ENCODE peak calls at places on chromosomes 1 and 21, in six cellular contexts. One of them, this sample, is unnamed.

GRCh38 chr1:40766560-40766959 is 17.0 kb upstream of the KCNQ4 start:
- DNase-seq in mesendoderm: no peak
- DNase-seq in H9: no peak
- DNase-seq in neuronal stem cell: no peak
- DNase-seq in IMR-90: no peak
- DNase-seq in mesenchymal stem cell: no peak
- DNase-seq in this sample: no peak

GRCh38 chr1:234926574-234927311 is 201.9 kb downstream of the TOMM20 start:
- DNase-seq in mesendoderm: no peak
- DNase-seq in H9: peak; percentile 18
- DNase-seq in neuronal stem cell: no peak
- DNase-seq in IMR-90: no peak
- DNase-seq in mesenchymal stem cell: peak; percentile 23
- DNase-seq in this sample: peak; percentile 26

GRCh38 chr1:150979723-150980056 is 2.4 kb upstream of the ANXA9 start:
- DNase-seq in mesendoderm: no peak
- DNase-seq in H9: no peak
- DNase-seq in neuronal stem cell: no peak
- DNase-seq in IMR-90: no peak
- DNase-seq in mesenchymal stem cell: no peak
- DNase-seq in this sample: no peak

GRCh38 chr1:224273651-224274050 is 56.3 kb downstream of the NVL start:
- DNase-seq in mesendoderm: no peak
- DNase-seq in H9: no peak
- DNase-seq in neuronal stem cell: no peak
- DNase-seq in IMR-90: peak; percentile 87
- DNase-seq in mesenchymal stem cell: peak; percentile 75
- DNase-seq in this sample: peak; percentile 72

GRCh38 chr21:41168391-41169257 is 664 bp downstream of the BACE2 start:
- DNase-seq in mesendoderm: peak; percentile 55
- DNase-seq in H9: peak; percentile 51
- DNase-seq in neuronal stem cell: peak; percentile 29
- DNase-seq in IMR-90: peak; percentile 68
- DNase-seq in mesenchymal stem cell: no peak
- DNase-seq in this sample: peak; percentile 33

GRCh38 chr1:45306319-45306718 is 20.4 kb upstream of the HPDL start:
- DNase-seq in mesendoderm: no peak
- DNase-seq in H9: no peak
- DNase-seq in neuronal stem cell: no peak
- DNase-seq in IMR-90: peak; percentile 60
- DNase-seq in mesenchymal stem cell: no peak
- DNase-seq in this sample: no peak

GRCh38 chr1:55369474-55369873 is 154.3 kb upstream of the USP24 start:
- DNase-seq in mesendoderm: no peak
- DNase-seq in H9: no peak
- DNase-seq in neuronal stem cell: no peak
- DNase-seq in IMR-90: peak; percentile 57
- DNase-seq in mesenchymal stem cell: peak; percentile 9
- DNase-seq in this sample: no peak

GRCh38 chr1:185373813-185374524 is 56.9 kb upstream of the IVNS1ABP start:
- DNase-seq in mesendoderm: no peak
- DNase-seq in H9: no peak
- DNase-seq in neuronal stem cell: no peak
- DNase-seq in IMR-90: peak; percentile 36
- DNase-seq in mesenchymal stem cell: peak; percentile 52
- DNase-seq in this sample: peak; percentile 18

GRCh38 chr1:88956003-88956402 is 36.4 kb downstream of the KYAT3 start:
- DNase-seq in mesendoderm: no peak
- DNase-seq in H9: no peak
- DNase-seq in neuronal stem cell: no peak
- DNase-seq in IMR-90: no peak
- DNase-seq in mesenchymal stem cell: no peak
- DNase-seq in this sample: no peak

GRCh38 chr1:6401673-6402072 is 8.1 kb upstream of the ACOT7 start:
- DNase-seq in mesendoderm: no peak
- DNase-seq in H9: no peak
- DNase-seq in neuronal stem cell: no peak
- DNase-seq in IMR-90: no peak
- DNase-seq in mesenchymal stem cell: no peak
- DNase-seq in this sample: no peak

GRCh38 chr1:6399294-6399693 is 5.7 kb upstream of the ACOT7 start:
- DNase-seq in mesendoderm: no peak
- DNase-seq in H9: no peak
- DNase-seq in neuronal stem cell: no peak
- DNase-seq in IMR-90: no peak
- DNase-seq in mesenchymal stem cell: no peak
- DNase-seq in this sample: no peak

GRCh38 chr1:6396998-6397397 is 3.4 kb upstream of the ACOT7 start:
- DNase-seq in mesendoderm: no peak
- DNase-seq in H9: no peak
- DNase-seq in neuronal stem cell: no peak
- DNase-seq in IMR-90: no peak
- DNase-seq in mesenchymal stem cell: no peak
- DNase-seq in this sample: no peak

GRCh38 chr1:6393400-6394187 is at the start of gene ACOT7:
- DNase-seq in mesendoderm: peak; percentile 95
- DNase-seq in H9: peak; percentile 90
- DNase-seq in neuronal stem cell: peak; percentile 90
- DNase-seq in IMR-90: peak; percentile 78
- DNase-seq in mesenchymal stem cell: peak; percentile 91
- DNase-seq in this sample: peak; percentile 96

GRCh38 chr1:6397844-6398243 is 4.3 kb upstream of the ACOT7 start:
- DNase-seq in mesendoderm: no peak
- DNase-seq in H9: no peak
- DNase-seq in neuronal stem cell: no peak
- DNase-seq in IMR-90: no peak
- DNase-seq in mesenchymal stem cell: no peak
- DNase-seq in this sample: no peak
- H3K23ac ChIP-seq in mesendoderm: no peak overlapping the region
- H3K23ac ChIP-seq in H9: no peak overlapping the region
- H3K23ac ChIP-seq in neuronal stem cell: no peak overlapping the region
- H3K23ac ChIP-seq in IMR-90: no peak overlapping the region
- H3K23ac ChIP-seq in mesenchymal stem cell: no peak overlapping the region
- H3K23ac ChIP-seq in this sample: no peak overlapping the region

DNA sequence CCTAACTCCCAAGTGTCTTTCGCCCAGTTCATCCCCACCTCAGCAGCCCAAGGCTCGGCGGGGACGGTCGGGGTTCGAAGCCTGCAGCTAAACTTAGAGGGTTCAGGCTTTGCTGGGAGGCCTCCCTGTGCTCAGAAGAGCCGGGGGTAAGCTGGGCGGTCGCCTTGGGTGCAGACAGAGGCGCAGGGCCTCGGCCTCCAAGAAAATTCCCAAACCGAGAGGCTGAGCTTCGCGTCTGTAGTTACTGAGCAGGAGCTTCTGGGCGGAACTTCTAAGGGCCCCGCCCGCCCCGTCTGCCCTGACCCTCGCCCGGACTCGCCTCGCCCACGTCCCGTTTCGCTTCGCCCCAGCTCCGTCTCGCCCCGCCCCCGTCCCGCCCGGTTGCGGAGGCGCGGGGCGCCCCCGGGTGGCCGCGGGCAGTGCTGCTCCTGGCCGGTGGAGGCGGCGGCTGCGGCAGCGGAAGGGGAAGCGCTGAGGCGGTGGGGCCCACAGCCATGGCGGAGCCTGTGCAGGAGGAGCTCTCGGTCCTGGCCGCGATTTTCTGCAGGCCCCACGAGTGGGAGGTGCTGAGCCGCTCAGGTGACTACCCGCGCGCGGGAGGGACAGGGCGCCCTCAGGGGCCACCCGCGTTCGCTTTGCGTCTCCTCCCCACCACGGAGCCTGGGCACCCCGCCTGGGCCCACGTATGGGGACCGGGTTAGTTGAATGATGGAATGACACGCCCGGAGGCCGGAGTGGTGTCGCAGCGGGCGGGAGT is at the start of gene RWDD3:
- DNase-seq in mesendoderm: peak; percentile 95
- DNase-seq in H9: peak; percentile 94
- DNase-seq in neuronal stem cell: peak; percentile 88
- DNase-seq in IMR-90: peak; percentile 82
- DNase-seq in mesenchymal stem cell: peak; percentile 88
- DNase-seq in this sample: peak; percentile 90
- H3K23ac ChIP-seq in mesendoderm: peak within 1 kb of the TSS; percentile 95
- H3K23ac ChIP-seq in H9: no peak within 1 kb of the TSS
- H3K23ac ChIP-seq in neuronal stem cell: peak within 1 kb of the TSS; percentile 96
- H3K23ac ChIP-seq in IMR-90: peak within 1 kb of the TSS; percentile 84
- H3K23ac ChIP-seq in mesenchymal stem cell: no peak within 1 kb of the TSS
- H3K23ac ChIP-seq in this sample: no peak within 1 kb of the TSS

DNA sequence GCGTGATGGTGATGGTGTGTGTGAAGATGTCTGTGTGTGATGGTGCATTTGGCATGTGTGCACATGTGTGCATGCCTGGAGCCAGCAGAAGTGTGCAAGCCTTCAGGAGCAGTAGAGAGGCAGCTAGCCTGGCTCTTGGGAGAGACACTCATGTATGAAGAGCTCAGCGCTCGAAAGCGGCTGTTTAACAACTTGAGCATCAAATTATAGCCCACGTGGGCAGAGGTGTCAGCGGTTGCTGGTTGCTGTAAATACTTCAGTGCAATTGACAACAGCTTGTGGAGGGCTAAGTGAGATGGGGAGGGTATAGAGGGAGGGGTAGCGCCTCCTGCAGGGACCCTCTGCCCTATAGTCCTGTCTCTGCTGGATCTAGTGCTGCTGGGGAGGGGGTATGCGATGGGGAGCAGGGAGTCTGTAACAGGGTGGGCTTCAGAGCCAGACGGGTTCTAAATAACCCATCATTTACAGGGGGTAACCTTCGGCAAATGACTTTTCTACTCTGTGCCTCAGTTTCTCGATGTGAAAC is 21.5 kb downstream of the FOXD2 start:
- DNase-seq in mesendoderm: no peak
- DNase-seq in H9: no peak
- DNase-seq in neuronal stem cell: no peak
- DNase-seq in IMR-90: no peak
- DNase-seq in mesenchymal stem cell: no peak
- DNase-seq in this sample: no peak
- H3K23ac ChIP-seq in mesendoderm: no peak overlapping the region
- H3K23ac ChIP-seq in H9: no peak overlapping the region
- H3K23ac ChIP-seq in neuronal stem cell: no peak overlapping the region
- H3K23ac ChIP-seq in IMR-90: no peak overlapping the region
- H3K23ac ChIP-seq in mesenchymal stem cell: no peak overlapping the region
- H3K23ac ChIP-seq in this sample: no peak overlapping the region

GRCh38 chr1:212284744-212285684 is at the start of gene PPP2R5A:
- DNase-seq in mesendoderm: peak; percentile 100
- DNase-seq in H9: peak; percentile 99
- DNase-seq in neuronal stem cell: peak; percentile 98
- DNase-seq in IMR-90: peak; percentile 99
- DNase-seq in mesenchymal stem cell: peak; percentile 99
- DNase-seq in this sample: peak; percentile 99
- H3K23ac ChIP-seq in mesendoderm: peak within 1 kb of the TSS; percentile 20
- H3K23ac ChIP-seq in H9: no peak within 1 kb of the TSS
- H3K23ac ChIP-seq in neuronal stem cell: peak within 1 kb of the TSS; percentile 93
- H3K23ac ChIP-seq in IMR-90: peak within 1 kb of the TSS; percentile 34
- H3K23ac ChIP-seq in mesenchymal stem cell: peak within 1 kb of the TSS; percentile 94
- H3K23ac ChIP-seq in this sample: no peak within 1 kb of the TSS

DNA sequence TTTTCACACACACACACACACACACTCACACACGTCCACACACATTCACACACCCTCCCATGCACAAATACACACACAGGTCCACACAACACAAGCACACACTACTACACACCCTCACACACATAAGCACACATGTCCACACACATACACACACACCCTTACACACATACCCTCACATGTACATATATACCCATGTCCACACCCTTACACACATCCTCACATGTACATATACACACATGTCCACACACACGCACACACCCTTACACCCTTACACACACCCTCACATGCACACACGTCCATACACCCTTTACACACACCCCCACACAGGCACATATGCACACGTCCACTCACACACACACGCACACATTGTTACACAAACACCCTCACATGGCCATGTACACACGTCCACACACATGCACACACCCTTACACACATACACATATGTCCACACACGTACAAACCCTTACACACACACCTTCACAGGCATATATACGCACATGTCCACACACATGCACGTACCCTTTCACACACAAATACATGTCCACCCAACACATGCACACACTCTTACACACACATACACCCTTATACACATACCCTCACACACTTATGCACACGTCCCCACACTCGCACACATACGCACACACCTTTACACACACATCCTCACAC is 50.7 kb downstream of the RGS7 start:
- DNase-seq in mesendoderm: no peak
- DNase-seq in H9: no peak
- DNase-seq in neuronal stem cell: no peak
- DNase-seq in IMR-90: no peak
- DNase-seq in mesenchymal stem cell: no peak
- DNase-seq in this sample: no peak
- H3K23ac ChIP-seq in mesendoderm: no peak overlapping the region
- H3K23ac ChIP-seq in H9: no peak overlapping the region
- H3K23ac ChIP-seq in neuronal stem cell: no peak overlapping the region
- H3K23ac ChIP-seq in IMR-90: no peak overlapping the region
- H3K23ac ChIP-seq in mesenchymal stem cell: no peak overlapping the region
- H3K23ac ChIP-seq in this sample: peak overlapping the region; percentile 66

GRCh38 chr1:76713535-76713934 is 153.7 kb upstream of the ST6GALNAC5 start:
- DNase-seq in mesendoderm: no peak
- DNase-seq in H9: no peak
- DNase-seq in neuronal stem cell: no peak
- DNase-seq in IMR-90: no peak
- DNase-seq in mesenchymal stem cell: no peak
- DNase-seq in this sample: no peak
- H3K23ac ChIP-seq in mesendoderm: no peak overlapping the region
- H3K23ac ChIP-seq in H9: no peak overlapping the region
- H3K23ac ChIP-seq in neuronal stem cell: no peak overlapping the region
- H3K23ac ChIP-seq in IMR-90: no peak overlapping the region
- H3K23ac ChIP-seq in mesenchymal stem cell: no peak overlapping the region
- H3K23ac ChIP-seq in this sample: no peak overlapping the region

GRCh38 chr21:23438081-23438480 is 2169.2 kb downstream of the MRPL39 start:
- DNase-seq in mesendoderm: no peak
- DNase-seq in H9: no peak
- DNase-seq in neuronal stem cell: no peak
- DNase-seq in IMR-90: no peak
- DNase-seq in mesenchymal stem cell: no peak
- DNase-seq in this sample: no peak
- H3K23ac ChIP-seq in mesendoderm: no peak overlapping the region
- H3K23ac ChIP-seq in H9: no peak overlapping the region
- H3K23ac ChIP-seq in neuronal stem cell: no peak overlapping the region
- H3K23ac ChIP-seq in IMR-90: no peak overlapping the region
- H3K23ac ChIP-seq in mesenchymal stem cell: no peak overlapping the region
- H3K23ac ChIP-seq in this sample: no peak overlapping the region

GRCh38 chr1:214229736-214230135 is 51.2 kb upstream of the SMYD2 start:
- DNase-seq in mesendoderm: no peak
- DNase-seq in H9: no peak
- DNase-seq in neuronal stem cell: no peak
- DNase-seq in IMR-90: no peak
- DNase-seq in mesenchymal stem cell: no peak
- DNase-seq in this sample: no peak
- H3K23ac ChIP-seq in mesendoderm: no peak overlapping the region
- H3K23ac ChIP-seq in H9: no peak overlapping the region
- H3K23ac ChIP-seq in neuronal stem cell: no peak overlapping the region
- H3K23ac ChIP-seq in IMR-90: no peak overlapping the region
- H3K23ac ChIP-seq in mesenchymal stem cell: no peak overlapping the region
- H3K23ac ChIP-seq in this sample: no peak overlapping the region

DNA sequence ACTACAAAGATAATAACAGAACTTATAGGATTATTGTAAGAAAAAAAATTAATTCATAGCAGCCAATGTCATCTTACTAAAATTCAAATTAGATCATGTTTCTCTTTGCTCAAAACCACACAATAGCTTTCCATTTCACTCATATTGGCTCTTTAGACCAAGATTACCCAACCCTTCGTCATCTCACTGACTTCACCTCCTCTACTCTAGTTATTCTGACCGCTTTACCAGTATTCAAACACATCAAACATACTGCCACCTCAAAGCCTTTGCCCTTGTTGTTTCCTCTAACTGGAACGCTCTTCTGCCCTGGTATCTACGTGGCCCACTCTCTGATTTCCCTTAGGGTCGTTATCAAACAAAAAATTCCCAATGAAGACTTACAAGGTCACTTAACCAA is 1.7 kb downstream of the ANGPTL3 start:
- DNase-seq in mesendoderm: no peak
- DNase-seq in H9: no peak
- DNase-seq in neuronal stem cell: no peak
- DNase-seq in IMR-90: peak; percentile 47
- DNase-seq in mesenchymal stem cell: no peak
- DNase-seq in this sample: no peak
- H3K23ac ChIP-seq in mesendoderm: no peak overlapping the region
- H3K23ac ChIP-seq in H9: no peak overlapping the region
- H3K23ac ChIP-seq in neuronal stem cell: no peak overlapping the region
- H3K23ac ChIP-seq in IMR-90: peak overlapping the region; percentile 38
- H3K23ac ChIP-seq in mesenchymal stem cell: no peak overlapping the region
- H3K23ac ChIP-seq in this sample: no peak overlapping the region

This sample was measured in trophoblast cell.